ENCODE peak calls at places on chromosomes 2 and 18, in five cellular contexts. C is anterior cingulate cortex; Z is A549; L is M059J; E is CD8-positive, alpha-beta T cell. N is an unnamed sample.

GRCh38 chr2:135633582-135633981 is 102.3 kb downstream of the R3HDM1 start:
- DNase-seq in E (no peak), Z (no peak), C (no peak), L (no peak), N (no peak)

GRCh38 chr2:39914949-39915348 is 135.9 kb upstream of the THUMPD2 start:
- DNase-seq in Z (no peak), L (no peak), E (no peak), C (no peak), N (no peak)

GRCh38 chr2:109410021-109410815 is 203.5 kb downstream of the SEPTIN10 start:
- DNase-seq in E (no peak), L (no peak), C (no peak), Z (no peak), N (no peak)

GRCh38 chr18:79772865-79773696 is 24.7 kb upstream of the KCNG2 start:
- DNase-seq in E (no peak), L (no peak), Z (no peak), C (no peak), N (no peak)

GRCh38 chr2:20313659-20314058 is 37.0 kb downstream of the PUM2 start:
- DNase-seq in L (peak; percentile 61), C (no peak), Z (no peak), E (no peak), N (peak; percentile 45)

GRCh38 chr2:192379736-192380135 is 185.0 kb upstream of the TMEFF2 start:
- DNase-seq in C (no peak), L (no peak), E (no peak), Z (no peak), N (no peak)

GRCh38 chr2:62197017-62197586 is 1.2 kb downstream of the B3GNT2 start:
- DNase-seq in L (no peak), Z (no peak), C (no peak), E (peak; percentile 20), N (no peak)

GRCh38 chr2:123359636-123360035 is 665.5 kb upstream of the CNTNAP5 start:
- DNase-seq in C (no peak), Z (no peak), E (no peak), L (no peak), N (no peak)

GRCh38 chr2:29275186-29275585 is 160.0 kb downstream of the CLIP4 start:
- DNase-seq in Z (no peak), C (no peak), L (no peak), E (no peak), N (no peak)

GRCh38 chr2:3738454-3738853 is 35.1 kb downstream of the DCDC2C start:
- DNase-seq in C (no peak), L (peak; percentile 35), Z (peak; percentile 63), E (no peak), N (peak; percentile 5)

GRCh38 chr2:30802611-30803010 is 4.6 kb downstream of the CAPN13 start:
- DNase-seq in E (no peak), L (no peak), C (no peak), Z (no peak), N (no peak)

GRCh38 chr18:44715245-44715644 is 34.6 kb downstream of the SETBP1 start:
- DNase-seq in L (peak; percentile 91), Z (no peak), C (no peak), E (no peak), N (peak; percentile 90)

GRCh38 chr2:121132054-121132453 is 152.9 kb downstream of the TFCP2L1 start:
- DNase-seq in Z (no peak), E (no peak), C (no peak), L (no peak), N (no peak)

GRCh38 chr2:54836477-54836876 is 113.0 kb downstream of the EML6 start:
- DNase-seq in L (no peak), E (no peak), Z (no peak), C (no peak), N (no peak)

GRCh38 chr2:185181901-185182300 is 556.7 kb upstream of the FSIP2 start:
- DNase-seq in C (no peak), E (no peak), L (no peak), Z (no peak), N (no peak)

GRCh38 chr2:55954306-55955035 is 30.9 kb upstream of the EFEMP1 start:
- DNase-seq in E (no peak), Z (no peak), C (no peak), L (peak; percentile 54), N (peak; percentile 26)

GRCh38 chr2:36771671-36772070 is 75.2 kb downstream of the VIT start:
- DNase-seq in C (no peak), E (no peak), L (no peak), Z (no peak), N (no peak)

GRCh38 chr2:64454316-64455030 is 511 bp downstream of the LGALSL start:
- DNase-seq in E (peak; percentile 9), L (peak; percentile 23), C (peak; percentile 62), Z (peak; percentile 55), N (peak; percentile 54)

GRCh38 chr18:27996792-27997191 is 180.1 kb downstream of the CDH2 start:
- DNase-seq in C (no peak), Z (no peak), L (peak; percentile 78), E (no peak), N (peak; percentile 41)

GRCh38 chr2:43537137-43537536 is 58.7 kb downstream of the THADA start:
- DNase-seq in Z (no peak), L (no peak), E (no peak), C (no peak), N (no peak)

GRCh38 chr2:231621051-231621879 is 28.6 kb downstream of the TEX44 start:
- DNase-seq in L (peak; percentile 37), E (no peak), C (peak; percentile 52), Z (no peak), N (no peak)

GRCh38 chr2:66440692-66441091 is 5.8 kb downstream of the MEIS1 start:
- DNase-seq in Z (no peak), L (no peak), E (no peak), C (no peak), N (peak; percentile 62)

GRCh38 chr2:46002507-46002883 is 294.7 kb upstream of the EPAS1 start:
- DNase-seq in C (no peak), L (no peak), Z (peak; percentile 37), E (no peak), N (no peak)

GRCh38 chr18:54973046-54973445 is 13.8 kb upstream of the CCDC68 start:
- DNase-seq in Z (no peak), L (peak; percentile 52), C (no peak), E (no peak), N (no peak)

GRCh38 chr2:25567406-25567805 is 106.0 kb downstream of the DTNB start:
- DNase-seq in C (no peak), L (peak; percentile 51), E (no peak), Z (peak; percentile 59), N (peak; percentile 47)

GRCh38 chr2:10978112-10978670 is 66.5 kb downstream of the KCNF1 start:
- DNase-seq in L (no peak), Z (no peak), E (no peak), C (no peak), N (no peak)

GRCh38 chr2:72015281-72015680 is 132.4 kb downstream of the CYP26B1 start:
- DNase-seq in Z (no peak), E (no peak), C (no peak), L (no peak), N (no peak)

GRCh38 chr2:205403244-205403845 is 279.0 kb upstream of the NRP2 start:
- DNase-seq in L (peak; percentile 34), E (no peak), C (no peak), Z (no peak), N (peak; percentile 34)